ENCODE peak calls at places on chromosomes 3 and 15, in five cellular contexts. L is A549, Z is HCT116, R is K562, S is NB4. C is an unnamed sample.

GRCh38 chr3:192915724-192916123 is 1.9 kb downstream of the MB21D2 start:
- DNase-seq in S (no peak), Z (no peak), R (no peak), L (no peak), C (no peak)

GRCh38 chr15:51801391-51801835 is 28.0 kb upstream of the TMOD3 start:
- DNase-seq in L (peak; percentile 69), Z (peak; percentile 33), S (peak; percentile 7), R (no peak), C (peak; percentile 20)

GRCh38 chr3:8825153-8825825 is 55.9 kb upstream of the OXTR start:
- DNase-seq in Z (no peak), L (no peak), R (no peak), S (no peak), C (peak; percentile 12)

GRCh38 chr3:42685363-42685881 is at the start of gene KLHL40:
- DNase-seq in S (no peak), R (no peak), Z (no peak), L (no peak), C (no peak)

GRCh38 chr3:51978143-51978502 is 3.3 kb downstream of the ABHD14A start:
- DNase-seq in Z (no peak), S (no peak), L (no peak), R (no peak), C (no peak)

GRCh38 chr3:99965077-99965476 is 147.4 kb downstream of the CMSS1 start:
- DNase-seq in L (no peak), Z (no peak), R (no peak), S (no peak), C (no peak)

GRCh38 chr3:56725175-56725574 is 42.1 kb upstream of the TASOR start:
- DNase-seq in L (no peak), R (no peak), Z (no peak), S (no peak), C (no peak)

GRCh38 chr15:65264877-65265430 is 21.7 kb downstream of the PARP16 start:
- DNase-seq in L (no peak), Z (no peak), S (no peak), R (no peak), C (no peak)

GRCh38 chr3:15941958-15942357 is 144.2 kb upstream of the ANKRD28 start:
- DNase-seq in S (no peak), L (no peak), Z (no peak), R (no peak), C (no peak)

GRCh38 chr3:63937661-63938651 is 25.8 kb upstream of the SCAANT1 start:
- DNase-seq in L (no peak), S (peak; percentile 87), Z (no peak), R (no peak), C (peak; percentile 15)

GRCh38 chr15:58987036-58987435 is 427 bp upstream of the RNF111 start:
- DNase-seq in R (no peak), L (no peak), S (no peak), Z (no peak), C (peak; percentile 3)

GRCh38 chr3:43817081-43817480 is 126.3 kb downstream of the ABHD5 start:
- DNase-seq in L (no peak), Z (no peak), S (no peak), R (no peak), C (no peak)

GRCh38 chr3:158808697-158809096 is 6.8 kb downstream of the MFSD1 start:
- DNase-seq in S (peak; percentile 84), L (no peak), R (no peak), Z (no peak), C (no peak)

GRCh38 chr3:119769394-119770149 is 12.3 kb upstream of the NR1I2 start:
- DNase-seq in Z (no peak), S (no peak), R (no peak), L (no peak), C (no peak)

GRCh38 chr3:188152660-188153497 is 1.1 kb upstream of the LPP start:
- DNase-seq in S (peak; percentile 24), L (peak; percentile 63), R (no peak), Z (no peak), C (no peak)

GRCh38 chr3:32780735-32781210 is 37.0 kb upstream of the TRIM71 start:
- DNase-seq in S (peak; percentile 73), L (peak; percentile 65), Z (peak; percentile 23), R (peak; percentile 75), C (peak; percentile 85)

GRCh38 chr3:74267583-74268184 is 346.8 kb downstream of the CNTN3 start:
- DNase-seq in Z (no peak), R (peak; percentile 13), S (peak; percentile 61), L (peak; percentile 51), C (peak; percentile 40)

GRCh38 chr3:154243353-154243752 is 80.9 kb downstream of the DHX36 start:
- DNase-seq in L (peak; percentile 4), S (no peak), Z (no peak), R (no peak), C (no peak)

GRCh38 chr15:62782100-62782791 is 260.3 kb upstream of the TPM1 start:
- DNase-seq in S (peak; percentile 65), Z (peak; percentile 56), R (peak; percentile 55), L (peak; percentile 90), C (peak; percentile 78)

GRCh38 chr3:4440951-4441350 is 26.1 kb downstream of the SUMF1 start:
- DNase-seq in Z (no peak), L (no peak), R (no peak), S (no peak), C (no peak)

GRCh38 chr3:126051741-126052140 is 32.2 kb downstream of the SLC41A3 start:
- DNase-seq in Z (no peak), S (no peak), L (no peak), R (no peak), C (no peak)

GRCh38 chr3:15645740-15646490 is 44.4 kb downstream of the BTD start:
- DNase-seq in Z (peak; percentile 89), S (no peak), R (no peak), L (peak; percentile 91), C (no peak)

GRCh38 chr3:42032693-42033349 is 58.3 kb upstream of the TRAK1 start:
- DNase-seq in Z (no peak), L (peak; percentile 29), R (no peak), S (peak; percentile 86), C (peak; percentile 95)

GRCh38 chr3:8638994-8639393 is 5.6 kb downstream of the SSUH2 start:
- DNase-seq in R (no peak), L (no peak), S (no peak), Z (no peak), C (no peak)

GRCh38 chr3:185764168-185764988 is 60.5 kb downstream of the IGF2BP2 start:
- DNase-seq in S (no peak), R (no peak), Z (no peak), L (no peak), C (no peak)

GRCh38 chr15:75723847-75724660 is 11.4 kb upstream of the CSPG4 start:
- DNase-seq in S (peak; percentile 42), Z (no peak), R (peak; percentile 70), L (peak; percentile 86), C (peak; percentile 81)

GRCh38 chr3:123947482-123947881 is 13.5 kb downstream of the CCDC14 start:
- DNase-seq in Z (no peak), R (no peak), L (no peak), S (no peak), C (no peak)

GRCh38 chr15:74333093-74333492 is 34.4 kb downstream of the CYP11A1 start:
- DNase-seq in Z (no peak), L (no peak), S (no peak), R (no peak), C (no peak)

GRCh38 chr3:12135029-12135634 is 23.6 kb downstream of the TIMP4 start:
- DNase-seq in S (peak; percentile 71), Z (peak; percentile 34), L (peak; percentile 66), R (peak; percentile 61), C (peak; percentile 43)

GRCh38 chr3:183807329-183807728 is 18.0 kb downstream of the MAP6D1 start:
- DNase-seq in L (no peak), Z (no peak), R (no peak), S (no peak), C (no peak)

GRCh38 chr3:72160351-72160750 is 375.4 kb upstream of the PROK2 start:
- DNase-seq in Z (no peak), S (no peak), L (no peak), R (no peak), C (no peak)

GRCh38 chr15:31292391-31293020 is 34.1 kb upstream of the KLF13 start:
- DNase-seq in Z (no peak), R (no peak), L (no peak), S (no peak), C (peak; percentile 71)

GRCh38 chr3:137641879-137642278 is 122.2 kb upstream of the SOX14 start:
- DNase-seq in S (no peak), Z (no peak), L (no peak), R (no peak), C (no peak)

GRCh38 chr3:59006791-59007517 is 42.9 kb downstream of the CFAP20DC start:
- DNase-seq in R (no peak), L (no peak), S (no peak), Z (no peak), C (no peak)

GRCh38 chr3:173584834-173585831 is 187.6 kb downstream of the NLGN1 start:
- DNase-seq in S (no peak), L (peak; percentile 1), R (no peak), Z (no peak), C (no peak)
- TF ChIP-seq POLR2A in S (no peak), L (no peak), R (no peak), Z (no peak), C (no peak)

GRCh38 chr3:22691407-22691806 is 511.7 kb upstream of the UBE2E2 start:
- DNase-seq in L (no peak), S (no peak), R (no peak), Z (no peak), C (no peak)

GRCh38 chr3:22684739-22685138 is 518.4 kb upstream of the UBE2E2 start:
- DNase-seq in Z (no peak), L (no peak), S (no peak), R (no peak), C (no peak)

GRCh38 chr3:22685598-22685997 is 517.5 kb upstream of the UBE2E2 start:
- DNase-seq in Z (no peak), R (no peak), S (peak; percentile 11), L (peak; percentile 5), C (peak; percentile 4)
- TF ChIP-seq MAX in Z (no peak), R (no peak), S (no peak), L (no peak), C (no peak)

GRCh38 chr3:195442573-195443390 is at the start of gene ACAP2:
- DNase-seq in Z (peak; percentile 97), S (peak; percentile 99), R (peak; percentile 100), L (peak; percentile 98), C (peak; percentile 96)
- TF ChIP-seq POLR2A in Z (peak; percentile 50), S (peak; percentile 87), R (peak; percentile 84), L (peak; percentile 86), C (peak; percentile 84)

DNA sequence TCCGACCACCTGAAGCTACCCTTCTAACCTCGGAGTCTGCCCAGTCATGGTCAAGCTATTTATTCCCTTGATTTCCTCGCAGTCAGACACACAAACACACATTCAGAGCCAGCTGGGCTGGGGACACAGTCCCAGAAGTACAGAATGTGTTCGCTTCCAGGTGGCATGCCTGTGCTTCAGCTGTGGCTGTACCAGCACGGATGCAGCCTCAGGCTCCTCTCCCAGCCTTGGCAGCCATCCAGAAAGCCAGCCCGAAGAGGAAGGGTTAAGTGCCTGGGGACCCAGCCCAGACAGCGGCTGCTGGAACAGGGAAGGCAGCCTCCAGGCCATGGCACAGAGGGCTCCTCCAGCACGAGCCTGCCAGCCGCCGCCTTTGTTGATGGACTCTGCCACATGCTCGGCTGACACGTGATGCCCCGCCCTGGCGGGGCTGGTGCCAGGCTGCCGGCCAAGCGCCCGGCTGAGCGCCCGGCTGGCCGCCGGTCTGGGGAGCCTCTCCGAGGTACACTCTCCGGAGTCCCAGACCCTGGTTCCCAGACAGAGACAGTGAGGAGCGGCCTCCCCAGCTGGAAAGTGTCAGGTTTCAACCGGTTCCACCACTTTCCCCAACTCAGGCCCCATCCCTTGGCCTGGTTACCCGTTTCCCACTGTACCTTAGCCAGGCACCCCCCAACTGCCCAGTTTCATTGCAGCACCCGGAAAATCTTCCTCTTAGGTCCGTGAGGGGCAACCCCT is 5.4 kb downstream of the BMF start:
- DNase-seq in L (no peak), S (no peak), R (no peak), Z (no peak), C (no peak)
- TF ChIP-seq MAX in L (no peak), S (no peak), R (no peak), Z (no peak), C (no peak)